ENCODE peak calls at places on chromosomes 1 and 21, in ten cellular contexts. Q is tibial artery, P is uterus, V is astrocyte of the spinal cord, F is cardiac muscle cell, U is esophagus squamous epithelium, K is fibroblast of the aortic adventitia, J is body of pancreas, T is right lobe of liver, O is cardiac fibroblast. A is an unnamed sample.

GRCh38 chr1:87950369-87950768 is 621.7 kb downstream of the LMO4 start:
- DNase-seq in Q (no peak), P (no peak), V (no peak), F (no peak), U (no peak), K (no peak), J (no peak), T (no peak), O (no peak), A (no peak)

GRCh38 chr1:228141871-228142615 is 2.0 kb downstream of the GUK1 start:
- DNase-seq in Q (no peak), P (peak), V (peak), F (no peak), U (no peak), K (no peak), J (no peak), T (peak), O (no peak), A (no peak)

GRCh38 chr1:217889401-217889800 is 258.3 kb downstream of the SPATA17 start:
- DNase-seq in Q (no peak), P (no peak), V (no peak), F (no peak), U (no peak), K (no peak), J (no peak), T (no peak), O (no peak), A (peak)

GRCh38 chr1:107570768-107571167 is 394.2 kb downstream of the VAV3 start:
- DNase-seq in Q (no peak), P (no peak), V (no peak), F (peak), U (no peak), K (peak), J (no peak), T (no peak), O (no peak), A (no peak)

GRCh38 chr1:61960999-61961398 is 218.7 kb downstream of the PATJ start:
- DNase-seq in Q (no peak), P (no peak), V (no peak), F (no peak), U (no peak), K (no peak), J (no peak), T (no peak), O (no peak), A (no peak)

GRCh38 chr1:116809181-116809508 is 54.9 kb downstream of the CD2 start:
- DNase-seq in Q (no peak), P (no peak), V (no peak), F (no peak), U (no peak), K (no peak), J (no peak), T (no peak), O (no peak), A (no peak)

GRCh38 chr1:218514694-218515093 is 169.6 kb downstream of the TGFB2 start:
- DNase-seq in Q (no peak), P (no peak), V (no peak), F (no peak), U (no peak), K (no peak), J (no peak), T (no peak), O (no peak), A (no peak)

GRCh38 chr1:91397605-91398004 is 7.0 kb downstream of the HFM1 start:
- DNase-seq in Q (no peak), P (no peak), V (peak), F (no peak), U (no peak), K (no peak), J (no peak), T (no peak), O (no peak), A (peak)

GRCh38 chr1:115168026-115168425 is 78.7 kb upstream of the TSPAN2 start:
- DNase-seq in Q (no peak), P (no peak), V (no peak), F (no peak), U (no peak), K (no peak), J (no peak), T (no peak), O (no peak), A (no peak)

GRCh38 chr1:35894183-35894582 is 11.2 kb downstream of the AGO1 start:
- DNase-seq in Q (peak), P (no peak), V (peak), F (peak), U (peak), K (peak), J (peak), T (peak), O (peak), A (peak)

GRCh38 chr1:211813590-211813989 is 17.0 kb downstream of the LPGAT1 start:
- DNase-seq in Q (peak), P (peak), V (peak), F (peak), U (no peak), K (peak), J (peak), T (peak), O (peak), A (peak)

GRCh38 chr1:206744683-206745082 is 25.9 kb upstream of the IL19 start:
- DNase-seq in Q (no peak), P (no peak), V (no peak), F (no peak), U (no peak), K (no peak), J (no peak), T (no peak), O (no peak), A (peak)

GRCh38 chr21:42542196-42542595 is 28.5 kb downstream of the SLC37A1 start:
- DNase-seq in Q (no peak), P (no peak), V (no peak), F (no peak), U (no peak), K (no peak), J (no peak), T (no peak), O (no peak), A (no peak)

GRCh38 chr1:76546354-76546933 is 320.8 kb upstream of the ST6GALNAC5 start:
- DNase-seq in Q (no peak), P (no peak), V (no peak), F (no peak), U (no peak), K (no peak), J (no peak), T (no peak), O (no peak), A (no peak)

GRCh38 chr1:64282353-64282752 is 78.9 kb downstream of the UBE2U start:
- DNase-seq in Q (no peak), P (no peak), V (no peak), F (no peak), U (no peak), K (no peak), J (peak), T (no peak), O (no peak), A (no peak)

GRCh38 chr1:219066631-219067349 is 106.9 kb upstream of the LYPLAL1 start:
- DNase-seq in Q (no peak), P (no peak), V (peak), F (peak), U (no peak), K (peak), J (no peak), T (no peak), O (peak), A (peak)

GRCh38 chr1:25772164-25772563 is 27.8 kb upstream of the SELENON start:
- DNase-seq in Q (no peak), P (no peak), V (no peak), F (no peak), U (no peak), K (no peak), J (peak), T (no peak), O (no peak), A (no peak)

GRCh38 chr1:22500476-22500875 is 48.8 kb downstream of the ZBTB40 start:
- DNase-seq in Q (peak), P (no peak), V (peak), F (peak), U (no peak), K (peak), J (peak), T (peak), O (peak), A (peak)

GRCh38 chr1:110005971-110006370 is 21.4 kb downstream of the AHCYL1 start:
- DNase-seq in Q (no peak), P (no peak), V (peak), F (no peak), U (no peak), K (no peak), J (no peak), T (no peak), O (peak), A (no peak)

GRCh38 chr1:178527117-178527516 is 14.2 kb downstream of the TEX35 start:
- DNase-seq in Q (no peak), P (no peak), V (no peak), F (no peak), U (no peak), K (no peak), J (no peak), T (no peak), O (no peak), A (no peak)

GRCh38 chr1:150256193-150256548 is 1.4 kb upstream of the CA14 start:
- DNase-seq in Q (no peak), P (no peak), V (no peak), F (no peak), U (no peak), K (no peak), J (no peak), T (no peak), O (no peak), A (no peak)

GRCh38 chr21:45093064-45093532 is 18.7 kb downstream of the ADARB1 start:
- DNase-seq in Q (peak), P (no peak), V (no peak), F (no peak), U (no peak), K (no peak), J (peak), T (no peak), O (no peak), A (no peak)

GRCh38 chr1:173420330-173420806 is 56.8 kb upstream of the PRDX6 start:
- DNase-seq in Q (peak), P (peak), V (peak), F (peak), U (no peak), K (peak), J (peak), T (peak), O (peak), A (peak)

GRCh38 chr1:157235307-157235706 is 97.1 kb upstream of the ETV3 start:
- DNase-seq in Q (no peak), P (no peak), V (no peak), F (no peak), U (no peak), K (no peak), J (no peak), T (no peak), O (no peak), A (no peak)

GRCh38 chr1:183443025-183443424 is 24.8 kb upstream of the NMNAT2 start:
- DNase-seq in Q (no peak), P (no peak), V (no peak), F (peak), U (no peak), K (peak), J (no peak), T (no peak), O (peak), A (peak)

GRCh38 chr1:8625981-8626898 is 191.2 kb downstream of the RERE start:
- DNase-seq in Q (no peak), P (no peak), V (peak), F (peak), U (no peak), K (peak), J (no peak), T (no peak), O (peak), A (peak)

GRCh38 chr1:72100766-72101165 is 181.6 kb downstream of the NEGR1 start:
- DNase-seq in Q (no peak), P (no peak), V (no peak), F (no peak), U (no peak), K (no peak), J (no peak), T (no peak), O (no peak), A (no peak)

GRCh38 chr1:89942825-89943658 is 51.9 kb upstream of the ZNF326 start:
- DNase-seq in Q (no peak), P (no peak), V (no peak), F (no peak), U (no peak), K (no peak), J (no peak), T (no peak), O (peak), A (peak)

GRCh38 chr1:66733348-66734017 is 18.8 kb upstream of the DYNLT5 start:
- DNase-seq in Q (no peak), P (no peak), V (no peak), F (no peak), U (no peak), K (peak), J (no peak), T (no peak), O (peak), A (peak)

GRCh38 chr1:41734201-41734915 is 184.4 kb downstream of the HIVEP3 start:
- DNase-seq in Q (no peak), P (no peak), V (no peak), F (no peak), U (no peak), K (no peak), J (no peak), T (no peak), O (no peak), A (no peak)

DNA sequence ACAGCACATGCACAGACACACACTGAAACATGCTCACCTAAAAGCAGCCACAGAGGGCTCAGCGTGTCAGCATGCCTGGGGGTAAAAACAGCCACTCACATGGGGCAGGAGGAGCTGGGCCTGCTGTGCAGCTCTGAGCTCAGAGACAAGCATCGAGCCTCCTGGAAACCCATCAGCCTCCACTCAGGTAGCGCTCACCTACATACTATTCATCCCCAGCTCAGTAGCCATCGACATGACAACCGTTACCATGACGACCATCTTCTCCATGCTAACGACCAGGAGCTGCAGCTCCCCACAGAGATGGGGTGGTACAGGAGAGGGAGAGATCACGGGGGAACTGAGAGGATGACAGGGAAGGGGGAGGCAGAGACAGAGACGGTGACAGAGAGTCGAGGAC is 28.6 kb downstream of the SDC3 start:
- DNase-seq in Q (no peak), P (no peak), V (no peak), F (no peak), U (no peak), K (no peak), J (no peak), T (no peak), O (no peak), A (no peak)
- H3K4me3 ChIP-seq in Q (no peak), P (no peak), V (no peak), F (no peak), U (no peak), K (no peak), J (no peak), T (no peak), O (no peak), A (no peak)

DNA sequence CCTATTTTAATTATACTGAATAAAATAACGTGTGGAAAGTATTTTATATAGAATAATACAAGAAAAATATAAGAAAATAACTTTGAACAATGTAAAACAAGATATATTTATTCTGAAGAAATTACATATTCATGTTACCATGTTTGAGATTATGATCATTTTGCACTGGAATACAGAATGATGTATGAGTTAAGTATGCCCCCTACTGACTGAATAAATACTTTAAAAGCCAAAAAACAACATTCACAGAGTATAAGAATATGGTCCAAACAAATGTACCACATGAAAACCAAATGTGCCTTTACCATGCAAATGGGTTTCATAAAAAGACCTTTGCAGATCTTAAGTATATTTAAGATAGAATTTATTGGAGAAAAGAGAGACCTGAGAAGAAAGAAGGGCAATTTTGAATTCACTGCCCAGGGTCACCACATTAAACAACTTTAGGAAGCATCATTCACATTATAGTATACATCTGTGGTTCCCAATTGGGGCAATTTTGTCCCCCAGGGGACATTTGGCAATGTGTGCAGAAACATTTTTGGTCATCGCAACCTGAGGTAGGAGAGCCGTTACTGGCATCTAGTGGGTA is 136.6 kb upstream of the GFI1 start:
- DNase-seq in Q (no peak), P (no peak), V (peak), F (peak), U (no peak), K (peak), J (no peak), T (no peak), O (peak), A (peak)
- TF ChIP-seq CTCF in Q (peak), P (no peak), V (peak), F (peak), U (peak), K (peak), J (no peak), T (peak), O (peak), A (peak)

DNA sequence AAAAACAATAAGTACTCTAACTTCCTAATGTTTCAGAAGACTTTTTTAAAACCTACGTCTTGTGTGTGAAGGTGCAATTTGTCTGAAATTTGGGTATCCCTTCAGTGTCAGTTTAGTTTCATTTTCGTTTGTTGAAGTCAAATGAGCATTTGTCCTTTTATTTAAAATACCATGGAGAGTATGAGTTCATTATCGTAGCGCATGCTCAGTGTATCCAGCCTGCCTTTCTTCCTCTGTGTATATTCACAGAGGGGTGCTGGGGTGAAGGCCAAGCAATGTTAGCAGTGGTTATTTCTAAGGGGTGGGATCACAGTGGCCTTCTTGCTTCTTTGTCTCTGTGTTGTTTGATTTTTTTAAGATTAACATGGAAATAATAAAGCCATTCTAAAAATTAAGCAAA is 43.2 kb downstream of the CNN3 start:
- DNase-seq in Q (no peak), P (no peak), V (peak), F (peak), U (no peak), K (peak), J (no peak), T (no peak), O (peak), A (peak)
- H3K4me3 ChIP-seq in Q (peak), P (no peak), V (no peak), F (no peak), U (no peak), K (peak), J (no peak), T (no peak), O (no peak), A (no peak)

GRCh38 chr1:28580706-28581530 is 11.1 kb upstream of the RAB42 start:
- DNase-seq in Q (no peak), P (no peak), V (peak), F (peak), U (no peak), K (peak), J (peak), T (peak), O (peak), A (peak)

GRCh38 chr1:28582248-28582615 is 9.8 kb upstream of the RAB42 start:
- DNase-seq in Q (peak), P (no peak), V (peak), F (peak), U (no peak), K (peak), J (no peak), T (no peak), O (peak), A (peak)

GRCh38 chr1:28578696-28579218 is 13.3 kb upstream of the RAB42 start:
- DNase-seq in Q (no peak), P (no peak), V (no peak), F (no peak), U (no peak), K (no peak), J (no peak), T (no peak), O (no peak), A (no peak)

GRCh38 chr1:28579374-28579773 is 12.7 kb upstream of the RAB42 start:
- DNase-seq in Q (no peak), P (no peak), V (no peak), F (no peak), U (no peak), K (no peak), J (no peak), T (no peak), O (no peak), A (peak)

DNA sequence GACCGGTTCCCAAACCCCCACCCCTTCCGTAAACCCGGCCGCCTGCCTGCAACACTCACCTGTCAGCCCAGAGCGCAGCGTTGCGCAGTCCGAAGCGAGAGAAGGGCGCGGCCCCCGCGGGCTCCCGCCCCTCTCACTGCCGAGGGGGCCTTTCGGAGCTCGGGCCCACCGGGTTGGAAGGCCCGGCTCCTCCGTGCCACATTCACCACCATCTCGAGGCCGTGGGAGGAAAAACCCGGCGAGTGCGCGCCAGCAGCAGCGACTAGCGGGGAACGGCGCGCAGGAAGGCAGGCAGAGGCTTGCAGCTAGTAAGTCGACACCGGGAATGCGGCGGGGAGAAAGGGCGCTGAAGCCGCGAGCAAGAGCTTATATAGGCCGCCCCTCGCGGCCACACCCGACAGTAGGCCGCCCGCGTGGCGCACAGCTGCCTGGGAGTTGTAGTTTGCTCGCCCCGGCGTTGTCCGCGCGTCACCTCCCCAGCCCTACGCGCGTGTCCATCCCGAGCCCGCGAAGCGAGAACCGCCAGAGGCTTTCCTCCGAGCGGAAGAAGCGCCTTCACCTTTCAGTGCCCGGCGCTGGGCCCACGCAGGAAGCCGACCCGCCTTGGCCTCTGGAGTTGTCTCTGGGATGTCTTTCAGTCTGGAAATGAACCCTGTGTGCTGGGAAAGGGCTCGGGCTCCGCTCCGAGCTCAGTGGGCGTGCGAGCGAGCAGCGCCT is 10.4 kb upstream of the RAB42 start:
- DNase-seq in Q (peak), P (peak), V (peak), F (peak), U (peak), K (peak), J (peak), T (peak), O (peak), A (peak)
- TF ChIP-seq CTCF in Q (no peak), P (peak), V (no peak), F (no peak), U (no peak), K (no peak), J (no peak), T (no peak), O (no peak), A (no peak)

GRCh38 chr1:6461538-6462411 is 4.2 kb downstream of the TNFRSF25 start:
- DNase-seq in Q (no peak), P (no peak), V (no peak), F (no peak), U (no peak), K (no peak), J (no peak), T (no peak), O (no peak), A (no peak)

GRCh38 chr1:6462412-6463119 is 3.4 kb downstream of the TNFRSF25 start:
- DNase-seq in Q (no peak), P (no peak), V (no peak), F (no peak), U (no peak), K (no peak), J (no peak), T (no peak), O (no peak), A (no peak)

GRCh38 chr1:6461237-6461530 is 4.8 kb downstream of the TNFRSF25 start:
- DNase-seq in Q (no peak), P (no peak), V (no peak), F (peak), U (no peak), K (no peak), J (no peak), T (no peak), O (no peak), A (no peak)

GRCh38 chr1:6459850-6460265 is 6.1 kb downstream of the TNFRSF25 start:
- DNase-seq in Q (no peak), P (no peak), V (no peak), F (no peak), U (no peak), K (no peak), J (no peak), T (no peak), O (no peak), A (no peak)

GRCh38 chr1:6460349-6461236 is 5.4 kb downstream of the TNFRSF25 start:
- DNase-seq in Q (no peak), P (no peak), V (no peak), F (peak), U (no peak), K (no peak), J (no peak), T (no peak), O (no peak), A (no peak)
- H3K4me3 ChIP-seq in Q (peak), P (no peak), V (no peak), F (no peak), U (peak), K (no peak), J (no peak), T (no peak), O (no peak), A (no peak)